ENCODE peak calls at places on chromosomes 4 and X, in six cellular contexts. O is heart left ventricle, L is IMR-90, P is esophagus squamous epithelium, Q is HepG2, X is breast epithelium. C is an unnamed sample.

GRCh38 chr4:147737623-147738022 is 5.7 kb downstream of the ARHGAP10 start:
- DNase-seq in L (no peak), P (no peak), O (no peak), Q (no peak), X (no peak), C (no peak)

GRCh38 chr4:94504545-94504944 is 52.8 kb downstream of the PDLIM5 start:
- DNase-seq in O (no peak), P (no peak), L (peak), X (no peak), Q (no peak), C (no peak)

GRCh38 chr4:139791681-139792080 is 126.1 kb downstream of the MGST2 start:
- DNase-seq in Q (no peak), O (no peak), L (no peak), P (no peak), X (no peak), C (no peak)

GRCh38 chr4:105329081-105329480 is 144.8 kb downstream of the PPA2 start:
- DNase-seq in Q (no peak), O (no peak), X (no peak), L (no peak), P (no peak), C (no peak)

GRCh38 chr4:147678796-147679549 is 5.0 kb downstream of the PRMT9 start:
- DNase-seq in P (no peak), O (no peak), X (no peak), L (peak), Q (peak), C (no peak)

GRCh38 chr4:181061787-181062186 is 1181.4 kb upstream of the TENM3 start:
- DNase-seq in P (no peak), O (no peak), X (no peak), Q (no peak), L (no peak), C (no peak)

GRCh38 chrX:12894074-12894691 is 12.2 kb upstream of the TLR8 start:
- DNase-seq in X (no peak), P (no peak), L (peak), O (no peak), Q (peak), C (peak)

GRCh38 chr4:5678977-5679376 is 29.4 kb downstream of the EVC2 start:
- DNase-seq in X (no peak), P (no peak), Q (no peak), L (peak), O (no peak), C (no peak)

GRCh38 chr4:147287588-147287890 is 193.4 kb upstream of the EDNRA start:
- DNase-seq in Q (no peak), L (no peak), O (no peak), X (no peak), P (no peak), C (no peak)

GRCh38 chrX:46653482-46653881 is 79.9 kb downstream of the CHST7 start:
- DNase-seq in X (no peak), O (no peak), P (no peak), L (peak), Q (peak), C (peak)

GRCh38 chr4:168475745-168476144 is 4.5 kb downstream of the DDX60L start:
- DNase-seq in Q (no peak), L (no peak), P (no peak), X (no peak), O (no peak), C (peak)

GRCh38 chrX:153307546-153308175 is 13.9 kb downstream of the PNMA6F start:
- DNase-seq in X (no peak), Q (no peak), L (no peak), O (no peak), P (no peak), C (peak)

GRCh38 chr4:16745009-16745408 is 153.4 kb downstream of the LDB2 start:
- DNase-seq in Q (no peak), O (no peak), P (no peak), X (no peak), L (peak), C (no peak)

GRCh38 chr4:72505314-72505744 is 63.7 kb downstream of the ADAMTS3 start:
- DNase-seq in X (no peak), O (no peak), P (no peak), Q (peak), L (peak), C (peak)

GRCh38 chrX:103533428-103534216 is 14.3 kb upstream of the RAB40A start:
- DNase-seq in P (no peak), L (peak), X (peak), Q (peak), O (peak), C (peak)

GRCh38 chr4:56705870-56706400 is 24.8 kb upstream of the HOPX start:
- DNase-seq in O (no peak), L (no peak), X (no peak), P (no peak), Q (no peak), C (no peak)

GRCh38 chr4:80138556-80139538 is 58.5 kb upstream of the PRDM8 start:
- DNase-seq in X (no peak), Q (no peak), O (no peak), L (peak), P (no peak), C (peak)

GRCh38 chr4:185834778-185835177 is 22.8 kb upstream of the SORBS2 start:
- DNase-seq in Q (no peak), O (no peak), X (no peak), L (no peak), P (no peak), C (no peak)

GRCh38 chrX:70313503-70313902 is 23.6 kb downstream of the KIF4A start:
- DNase-seq in P (no peak), L (peak), X (no peak), O (no peak), Q (no peak), C (no peak)

GRCh38 chr4:111696505-111696904 is 448.7 kb upstream of the FAM241A start:
- DNase-seq in Q (no peak), O (no peak), X (no peak), P (no peak), L (no peak), C (no peak)

GRCh38 chr4:44162538-44163270 is 285.9 kb downstream of the KCTD8 start:
- DNase-seq in Q (no peak), X (no peak), O (no peak), P (no peak), L (no peak), C (no peak)

GRCh38 chrX:69133561-69134542 is 31.4 kb downstream of the PJA1 start:
- DNase-seq in Q (peak), L (peak), P (no peak), O (peak), X (no peak), C (peak)

GRCh38 chr4:154779362-154779947 is 1.6 kb upstream of the RBM46 start:
- DNase-seq in X (no peak), L (peak), O (no peak), P (no peak), Q (peak), C (peak)

GRCh38 chrX:24934279-24934678 is 81.5 kb downstream of the ARX start:
- DNase-seq in L (no peak), P (no peak), X (no peak), O (no peak), Q (no peak), C (no peak)

GRCh38 chrX:14529288-14529989 is at the start of gene GLRA2:
- DNase-seq in L (peak), P (no peak), X (no peak), O (no peak), Q (peak), C (peak)

GRCh38 chr4:6889101-6889735 is 20.4 kb upstream of the TBC1D14 start:
- DNase-seq in Q (no peak), O (no peak), X (no peak), P (no peak), L (no peak), C (no peak)

GRCh38 chr4:123418486-123418931 is 21.9 kb downstream of the SPRY1 start:
- DNase-seq in Q (peak), X (peak), O (no peak), P (no peak), L (peak), C (peak)

GRCh38 chrX:149652232-149652981 is 20.8 kb upstream of the TMEM185A start:
- DNase-seq in X (no peak), L (no peak), P (no peak), Q (no peak), O (no peak), C (no peak)

GRCh38 chrX:149643496-149643895 is 11.9 kb upstream of the TMEM185A start:
- DNase-seq in X (no peak), O (no peak), P (no peak), Q (no peak), L (no peak), C (no peak)

GRCh38 chrX:149650162-149650561 is 18.6 kb upstream of the TMEM185A start:
- DNase-seq in Q (no peak), P (no peak), X (no peak), L (no peak), O (no peak), C (no peak)

GRCh38 chrX:149647505-149647904 is 15.9 kb upstream of the TMEM185A start:
- DNase-seq in P (no peak), Q (no peak), L (no peak), O (no peak), X (no peak), C (no peak)

DNA sequence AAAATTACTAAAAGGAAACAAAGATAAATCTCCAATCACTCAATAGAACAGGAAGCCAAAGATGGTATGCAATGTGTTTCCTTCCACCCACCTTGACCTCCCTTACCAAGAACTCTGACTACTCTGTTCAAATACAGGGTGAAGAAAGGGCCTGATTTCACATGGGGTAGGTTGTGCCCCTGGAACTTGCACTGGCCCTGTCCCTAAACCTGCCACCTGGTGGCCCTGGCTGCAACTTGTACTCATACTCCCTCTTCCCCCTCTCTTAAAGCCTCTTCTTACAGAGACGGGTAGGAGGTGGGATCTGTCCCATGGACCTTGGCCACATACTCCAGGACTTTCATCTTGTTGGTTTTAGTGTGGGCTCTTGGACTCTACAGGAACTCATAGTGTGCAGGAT is 17.3 kb upstream of the TMEM185A start:
- DNase-seq in P (no peak), O (no peak), Q (no peak), X (no peak), L (no peak), C (peak)
- TF ChIP-seq CTCF in P (no peak), O (no peak), Q (no peak), X (no peak), L (no peak), C (no peak)

DNA sequence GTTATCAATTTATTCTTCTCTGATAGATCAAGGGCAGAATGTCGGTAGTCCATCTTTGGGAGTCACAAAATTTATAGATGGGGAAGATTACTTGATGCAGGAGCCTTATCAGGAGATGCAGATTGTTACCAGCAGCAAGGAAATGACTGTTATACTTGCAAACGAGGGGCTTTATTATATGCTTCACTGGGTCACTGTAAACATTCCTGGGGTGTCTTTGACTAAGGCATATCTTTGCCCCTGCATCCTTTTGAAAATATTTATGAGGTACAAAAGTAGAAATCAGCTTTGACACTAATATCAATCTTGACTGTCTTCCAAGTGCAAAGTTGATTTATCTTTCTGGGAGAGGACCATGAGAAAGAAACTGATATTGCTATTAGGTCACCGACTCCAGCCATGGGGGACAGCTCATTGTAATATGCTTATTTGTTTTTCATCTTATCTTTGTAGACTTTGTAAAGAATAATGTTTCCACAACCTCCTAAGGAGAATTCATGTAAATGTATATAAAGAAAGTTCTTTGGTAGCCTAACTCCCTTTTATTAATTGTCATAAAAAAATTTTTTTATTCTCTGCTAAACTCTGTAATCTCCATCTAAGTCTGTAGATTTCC is 177.3 kb upstream of the EMCN start:
- DNase-seq in L (no peak), X (no peak), Q (no peak), O (no peak), P (no peak), C (no peak)
- TF ChIP-seq POLR2A in L (no peak), X (no peak), Q (no peak), O (no peak), P (no peak), C (no peak)

GRCh38 chrX:23341452-23341851 is 6.8 kb downstream of the PTCHD1 start:
- DNase-seq in O (no peak), Q (no peak), L (no peak), P (no peak), X (no peak), C (no peak)
- TF ChIP-seq CTCF in O (no peak), Q (no peak), L (no peak), P (no peak), X (no peak), C (no peak)

GRCh38 chrX:11113731-11114130 is 2.6 kb downstream of the HCCS start:
- DNase-seq in X (no peak), P (no peak), L (peak), Q (no peak), O (no peak), C (peak)

GRCh38 chrX:11109968-11110367 is 1.2 kb upstream of the HCCS start:
- DNase-seq in P (no peak), Q (no peak), O (no peak), L (no peak), X (no peak), C (no peak)

GRCh38 chrX:11108253-11108941 is 2.7 kb upstream of the HCCS start:
- DNase-seq in L (no peak), X (no peak), O (no peak), Q (no peak), P (no peak), C (no peak)

GRCh38 chrX:11111947-11112346 is 815 bp downstream of the HCCS start:
- DNase-seq in Q (no peak), O (no peak), P (no peak), L (no peak), X (no peak), C (no peak)

GRCh38 chrX:11111038-11111851 is at the start of gene HCCS:
- DNase-seq in Q (peak), L (peak), O (peak), P (peak), X (peak), C (peak)
- TF ChIP-seq POLR2A in Q (peak), L (peak), O (no peak), P (no peak), X (peak), C (peak)

GRCh38 chr4:159455675-159456235 is 352.9 kb downstream of the RAPGEF2 start:
- DNase-seq in X (no peak), O (no peak), Q (peak), P (no peak), L (peak), C (peak)
- TF ChIP-seq CTCF in X (peak), O (peak), Q (peak), P (peak), L (peak), C (peak)

GRCh38 chr4:98143001-98143899 is at the start of gene STPG2:
- DNase-seq in O (peak), X (peak), Q (peak), L (peak), P (peak), C (peak)
- TF ChIP-seq POLR2A in O (no peak), X (peak), Q (no peak), L (peak), P (no peak), C (peak)

GRCh38 chrX:134026732-134027311 is 41.4 kb upstream of the GPC3 start:
- DNase-seq in O (peak), Q (peak), P (no peak), L (peak), X (peak), C (peak)

GRCh38 chrX:134024686-134025377 is 39.4 kb upstream of the GPC3 start:
- DNase-seq in X (no peak), O (no peak), P (no peak), L (no peak), Q (no peak), C (no peak)

GRCh38 chrX:134023851-134024281 is 38.5 kb upstream of the GPC3 start:
- DNase-seq in O (no peak), X (no peak), P (no peak), L (no peak), Q (peak), C (peak)

GRCh38 chrX:134020910-134021309 is 35.5 kb upstream of the GPC3 start:
- DNase-seq in L (no peak), Q (peak), O (no peak), X (no peak), P (no peak), C (no peak)

GRCh38 chrX:134025986-134026731 is 40.8 kb upstream of the GPC3 start:
- DNase-seq in X (no peak), O (no peak), Q (peak), P (no peak), L (no peak), C (peak)
- TF ChIP-seq CTCF in X (no peak), O (no peak), Q (peak), P (no peak), L (no peak), C (no peak)

GRCh38 chr4:3745886-3746656 is 20.1 kb upstream of the ADRA2C start:
- DNase-seq in P (no peak), X (no peak), L (no peak), O (no peak), Q (no peak), C (no peak)
- TF ChIP-seq POLR2A in P (no peak), X (no peak), L (no peak), O (no peak), Q (no peak), C (no peak)

DNA sequence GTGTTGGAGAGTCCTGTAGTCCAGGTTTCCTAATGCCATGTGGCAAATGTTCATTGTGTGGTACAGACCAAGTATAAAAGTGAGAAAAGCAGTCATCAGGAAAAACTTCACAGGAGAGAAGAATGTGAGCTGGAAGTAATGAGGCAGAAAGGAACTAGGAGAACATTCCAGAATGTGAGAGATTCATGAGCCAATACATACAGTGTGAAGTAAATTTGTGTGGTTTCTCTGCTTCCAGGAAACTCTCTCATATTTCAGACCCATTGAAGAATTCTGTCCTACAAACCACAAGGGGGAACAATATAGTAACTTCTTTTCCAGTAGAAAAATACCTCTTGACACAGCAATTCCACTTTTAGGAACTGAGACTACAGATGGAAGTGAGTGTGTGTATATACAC is 136.5 kb downstream of the RNF150 start:
- DNase-seq in L (peak), Q (no peak), O (no peak), P (no peak), X (no peak), C (no peak)
- TF ChIP-seq CTCF in L (peak), Q (no peak), O (no peak), P (no peak), X (no peak), C (no peak)